ENCODE peak calls at places on chromosomes 1 and 21, in six cellular contexts. K is MV-4-11; W is NCI-H1694 treated with DMSO at 0.1 percent for 48 hours; L is HT-29; J is effector memory CD8-positive, alpha-beta T cell; U is fibroblast of the conjunctiva. S is an unnamed sample.

GRCh38 chr1:33723251-33723650 is 140.6 kb upstream of the HMGB4 start:
- DNase-seq in K (no peak), W (no peak), L (no peak), J (no peak), U (no peak), S (no peak)

GRCh38 chr1:13664451-13664850 is 35.5 kb upstream of the PRDM2 start:
- DNase-seq in K (no peak), W (no peak), L (no peak), J (no peak), U (no peak), S (no peak)

GRCh38 chr1:171195781-171196180 is 10.7 kb downstream of the FMO2 start:
- DNase-seq in K (no peak), W (no peak), L (no peak), J (no peak), U (no peak), S (no peak)

GRCh38 chr1:80054129-80054528 is 1047.6 kb upstream of the ADGRL4 start:
- DNase-seq in K (no peak), W (peak; percentile 14), L (peak; percentile 62), J (no peak), U (peak; percentile 59), S (no peak)

GRCh38 chr21:10272216-10272615 is 249.2 kb upstream of the TPTE start:
- DNase-seq in K (no peak), W (no peak), L (no peak), J (no peak), U (no peak), S (no peak)

GRCh38 chr1:2399890-2400575 is 8.4 kb downstream of the RER1 start:
- DNase-seq in K (no peak), W (no peak), L (no peak), J (no peak), U (no peak), S (no peak)

GRCh38 chr1:15304708-15305326 is 57.8 kb downstream of the FHAD1 start:
- DNase-seq in K (peak; percentile 31), W (peak; percentile 27), L (peak; percentile 76), J (peak; percentile 64), U (no peak), S (no peak)

GRCh38 chr1:30668026-30668425 is 55.4 kb downstream of the MATN1 start:
- DNase-seq in K (no peak), W (no peak), L (peak; percentile 62), J (no peak), U (no peak), S (no peak)

GRCh38 chr1:53115403-53116306 is 26.8 kb downstream of the SLC1A7 start:
- DNase-seq in K (no peak), W (no peak), L (no peak), J (no peak), U (peak; percentile 20), S (no peak)

S was measured in amniotic stem cell.